ENCODE peak calls at places on chromosome 1, in ten cellular contexts. J, G, Y, Z, A, N, D, M, S and Q are unnamed samples.
A peak's percentile ranks its signal among the peaks of the same experiment; 100 is the strongest.

GRCh38 chr1:160522622-160523345 is at the start of gene SLAMF6:
- DNase-seq in A (no peak), M (no peak), D (no peak), J (no peak), Z (no peak), Y (no peak), N (no peak), S (no peak), G (no peak), Q (peak; percentile 32)

GRCh38 chr1:2589331-2590232 is 3.0 kb downstream of the PRXL2B start:
- DNase-seq in Z (no peak), M (peak; percentile 36), G (no peak), D (no peak), N (no peak), Y (no peak), A (no peak), S (peak; percentile 79), J (peak; percentile 30), Q (no peak)

GRCh38 chr1:46298387-46298786 is 5.0 kb downstream of the LRRC41 start:
- DNase-seq in N (no peak), A (no peak), J (no peak), G (no peak), M (no peak), Z (no peak), S (no peak), D (no peak), Y (no peak), Q (no peak)

GRCh38 chr1:225866061-225866844 is 15.9 kb downstream of the TMEM63A start:
- DNase-seq in Z (no peak), A (no peak), M (no peak), D (no peak), J (no peak), S (peak; percentile 16), Y (no peak), G (no peak), N (no peak), Q (peak; percentile 68)

GRCh38 chr1:237864338-237865244 is 26.1 kb downstream of the ZP4 start:
- DNase-seq in G (no peak), Y (peak; percentile 81), N (peak; percentile 50), S (peak; percentile 94), M (peak; percentile 68), D (peak; percentile 33), J (peak; percentile 75), Z (peak; percentile 81), A (no peak), Q (no peak)

GRCh38 chr1:46183119-46183842 is 7.0 kb upstream of the P3R3URF start:
- DNase-seq in M (peak; percentile 60), S (peak; percentile 93), D (peak; percentile 78), N (peak; percentile 81), G (no peak), Y (no peak), A (peak; percentile 75), J (peak; percentile 89), Z (peak; percentile 26), Q (no peak)

GRCh38 chr1:1088801-1089680 is 14.9 kb upstream of the RNF223 start:
- DNase-seq in G (peak; percentile 80), A (no peak), Z (no peak), S (peak; percentile 68), M (peak; percentile 32), Y (peak; percentile 33), N (no peak), D (peak; percentile 11), J (no peak), Q (no peak)

GRCh38 chr1:183180213-183180612 is 5.9 kb upstream of the LAMC2 start:
- DNase-seq in Z (no peak), M (no peak), N (no peak), S (no peak), A (peak; percentile 89), Y (peak; percentile 54), D (peak; percentile 57), J (peak; percentile 65), G (no peak), Q (no peak)

GRCh38 chr1:92577251-92577895 is 90.6 kb upstream of the GFI1 start:
- DNase-seq in Z (peak; percentile 4), D (no peak), S (no peak), J (peak; percentile 32), M (no peak), A (no peak), G (no peak), Y (no peak), N (no peak), Q (no peak)

GRCh38 chr1:52913014-52913413 is 8.5 kb downstream of the ECHDC2 start:
- DNase-seq in N (no peak), Z (no peak), D (no peak), A (no peak), M (no peak), G (no peak), Y (no peak), J (no peak), S (no peak), Q (no peak)

GRCh38 chr1:52914463-52914862 is 7.1 kb downstream of the ECHDC2 start:
- DNase-seq in Z (no peak), N (no peak), G (peak; percentile 4), J (no peak), S (no peak), A (no peak), M (no peak), D (no peak), Y (no peak), Q (no peak)

GRCh38 chr1:52911541-52911940 is 10.0 kb downstream of the ECHDC2 start:
- DNase-seq in D (no peak), S (no peak), Z (no peak), A (no peak), N (no peak), G (peak; percentile 77), M (no peak), J (no peak), Y (no peak), Q (no peak)

GRCh38 chr1:52915211-52915854 is 6.2 kb downstream of the ECHDC2 start:
- DNase-seq in S (no peak), Z (no peak), Y (no peak), M (no peak), J (no peak), A (no peak), G (peak; percentile 45), N (no peak), D (no peak), Q (no peak)

GRCh38 chr1:52913537-52913936 is 8.0 kb downstream of the ECHDC2 start:
- DNase-seq in A (no peak), S (no peak), D (no peak), N (no peak), Z (peak; percentile 80), G (peak; percentile 64), M (no peak), J (no peak), Y (no peak), Q (no peak)
- TF ChIP-seq CTCF in A (no peak), S (no peak), D (no peak), N (no peak), Z (peak; percentile 53), G (no peak), M (no peak), J (no peak), Y (no peak), Q (no peak)

GRCh38 chr1:79128726-79129125 is 122.2 kb upstream of the ADGRL4 start:
- DNase-seq in A (no peak), M (no peak), G (no peak), D (no peak), J (no peak), Z (no peak), Y (peak; percentile 12), S (no peak), N (no peak), Q (no peak)

GRCh38 chr1:79131626-79132025 is 125.1 kb upstream of the ADGRL4 start:
- DNase-seq in S (no peak), Y (no peak), Z (no peak), D (no peak), A (no peak), N (no peak), G (no peak), M (no peak), J (no peak), Q (no peak)

GRCh38 chr1:79133703-79134258 is 127.3 kb upstream of the ADGRL4 start:
- DNase-seq in Y (no peak), S (peak; percentile 33), J (no peak), N (peak; percentile 9), M (no peak), G (no peak), A (no peak), Z (no peak), D (no peak), Q (no peak)

GRCh38 chr1:79124756-79125155 is 118.2 kb upstream of the ADGRL4 start:
- DNase-seq in D (no peak), A (no peak), M (no peak), Z (no peak), S (no peak), Y (no peak), J (no peak), N (no peak), G (no peak), Q (no peak)

GRCh38 chr1:79129914-79130313 is 123.4 kb upstream of the ADGRL4 start:
- DNase-seq in J (no peak), N (no peak), Z (no peak), M (no peak), D (no peak), Y (peak; percentile 38), G (no peak), A (no peak), S (no peak), Q (no peak)
- H3K27me3 ChIP-seq in J (no peaks in the 10 kb centered on the region), N (no peaks in the 10 kb centered on the region), Z (no peaks in the 10 kb centered on the region), M (no peaks in the 10 kb centered on the region), D (no peaks in the 10 kb centered on the region), Y (no peaks in the 10 kb centered on the region), G (no peaks in the 10 kb centered on the region), A (no peaks in the 10 kb centered on the region), S (no peaks in the 10 kb centered on the region), Q (no peaks in the 10 kb centered on the region)

GRCh38 chr1:112397051-112397471 is 1.0 kb downstream of the CTTNBP2NL start:
- DNase-seq in G (no peak), D (no peak), S (no peak), Y (no peak), A (no peak), Z (no peak), M (no peak), N (no peak), J (no peak), Q (no peak)
- H3K27ac ChIP-seq in G (peak overlapping the region; percentile 98), D (peak overlapping the region; percentile 93), S (no peak overlapping the region), Y (peak overlapping the region; percentile 98), A (no peak overlapping the region), Z (peak overlapping the region; percentile 92), M (no peak overlapping the region), N (peak overlapping the region; percentile 79), J (peak overlapping the region; percentile 96), Q (no peak overlapping the region)

GRCh38 chr1:24892188-24893153 is 37.6 kb downstream of the RUNX3 start:
- DNase-seq in D (no peak), N (no peak), M (no peak), G (peak; percentile 65), A (peak; percentile 1), J (no peak), Y (no peak), S (peak; percentile 5), Z (no peak), Q (no peak)

GRCh38 chr1:24895511-24895910 is 34.6 kb downstream of the RUNX3 start:
- DNase-seq in Y (no peak), Z (no peak), J (no peak), M (no peak), S (no peak), N (no peak), A (no peak), G (no peak), D (no peak), Q (no peak)

GRCh38 chr1:24894002-24894401 is 36.1 kb downstream of the RUNX3 start:
- DNase-seq in D (peak; percentile 9), M (peak; percentile 3), A (peak; percentile 4), G (peak; percentile 66), Y (no peak), S (no peak), J (no peak), N (no peak), Z (no peak), Q (no peak)

GRCh38 chr1:24890861-24891260 is 39.2 kb downstream of the RUNX3 start:
- DNase-seq in M (no peak), Z (no peak), Y (no peak), N (no peak), J (no peak), D (no peak), A (no peak), S (no peak), G (no peak), Q (no peak)

GRCh38 chr1:24893431-24893830 is 36.6 kb downstream of the RUNX3 start:
- DNase-seq in Y (no peak), M (peak; percentile 3), G (peak; percentile 16), N (no peak), A (no peak), Z (no peak), D (no peak), S (no peak), J (no peak), Q (no peak)
- TF ChIP-seq CTCF in Y (no peak), M (no peak), G (no peak), N (no peak), A (no peak), Z (no peak), D (no peak), S (no peak), J (no peak), Q (no peak)